ENCODE peak calls at places on chromosomes 1 and 21, in ten cellular contexts. C is PC-3, M is heart right ventricle, U is endodermal cell, Z is WERI-Rb-1, S is A549, G is lower lobe of right lung, V is transverse colon, H is breast epithelium, F is heart left ventricle. P is an unnamed sample.

GRCh38 chr1:175267716-175268416 is 75.3 kb upstream of the KIAA0040 start:
- DNase-seq in F (peak; percentile 64), U (peak; percentile 59), H (no peak), G (no peak), C (peak; percentile 11), V (peak; percentile 33), Z (no peak), M (peak; percentile 83), S (no peak), P (no peak)

GRCh38 chr1:51906306-51907078 is 28.0 kb upstream of the NRDC start:
- DNase-seq in S (no peak), F (no peak), M (no peak), H (no peak), Z (no peak), C (peak; percentile 22), V (no peak), G (no peak), U (no peak), P (no peak)

GRCh38 chr1:210437781-210438180 is 109.1 kb downstream of the HHAT start:
- DNase-seq in M (no peak), G (no peak), F (no peak), V (no peak), H (no peak), Z (no peak), S (no peak), C (no peak), U (no peak), P (no peak)

GRCh38 chr1:32334864-32335618 is 992 bp downstream of the MARCKSL1 start:
- DNase-seq in G (peak; percentile 71), F (peak; percentile 81), H (no peak), S (peak; percentile 26), C (peak; percentile 46), M (no peak), U (peak; percentile 67), Z (peak; percentile 63), V (peak; percentile 65), P (peak; percentile 70)

GRCh38 chr21:42195378-42196031 is 23.4 kb upstream of the ABCG1 start:
- DNase-seq in Z (no peak), F (no peak), U (no peak), G (peak; percentile 84), H (no peak), M (no peak), S (no peak), C (no peak), V (peak; percentile 44), P (no peak)

GRCh38 chr1:236844499-236845271 is 49.6 kb downstream of the MTR start:
- DNase-seq in S (no peak), G (no peak), Z (no peak), V (no peak), U (no peak), M (no peak), F (no peak), C (no peak), H (no peak), P (no peak)

GRCh38 chr1:225892307-225892706 is 3.4 kb upstream of the LEFTY1 start:
- DNase-seq in U (no peak), C (no peak), M (no peak), Z (no peak), S (no peak), G (no peak), H (no peak), V (no peak), F (no peak), P (no peak)

GRCh38 chr1:180540697-180541594 is 17.8 kb upstream of the OVAAL start:
- DNase-seq in G (no peak), C (peak; percentile 37), H (no peak), M (no peak), S (no peak), U (no peak), V (no peak), F (no peak), Z (no peak), P (no peak)

GRCh38 chr1:117060441-117061317 is 553 bp downstream of the TTF2 start:
- DNase-seq in G (no peak), Z (no peak), H (no peak), M (no peak), F (no peak), U (no peak), V (peak; percentile 34), S (peak; percentile 52), C (peak; percentile 51), P (no peak)

GRCh38 chr1:177585492-177586220 is 384.2 kb downstream of the SEC16B start:
- DNase-seq in V (peak; percentile 66), F (no peak), U (no peak), Z (no peak), S (no peak), H (peak; percentile 57), C (peak; percentile 87), M (no peak), G (peak; percentile 52), P (no peak)

GRCh38 chr1:233379869-233380438 is 52.4 kb downstream of the MAP3K21 start:
- DNase-seq in F (no peak), Z (no peak), G (no peak), H (no peak), V (no peak), U (no peak), S (no peak), C (no peak), M (no peak), P (no peak)

GRCh38 chr1:44803062-44803311 is 2.8 kb downstream of the PLK3 start:
- DNase-seq in H (peak; percentile 45), G (no peak), C (no peak), M (no peak), F (no peak), V (no peak), U (no peak), S (no peak), Z (no peak), P (no peak)

GRCh38 chr1:44802306-44803061 is 2.3 kb downstream of the PLK3 start:
- DNase-seq in U (peak; percentile 51), Z (peak; percentile 50), S (no peak), H (peak; percentile 34), V (no peak), F (peak; percentile 51), G (peak; percentile 50), M (no peak), C (no peak), P (peak; percentile 54)

GRCh38 chr1:44801491-44802305 is 1.5 kb downstream of the PLK3 start:
- DNase-seq in C (no peak), Z (peak; percentile 60), U (no peak), H (peak; percentile 50), V (peak; percentile 17), M (no peak), F (peak; percentile 67), S (no peak), G (peak; percentile 54), P (peak; percentile 36)

GRCh38 chr1:44805311-44806024 is 1.7 kb downstream of the DYNLT4 start:
- DNase-seq in V (no peak), Z (no peak), G (peak; percentile 41), S (no peak), U (peak; percentile 52), M (no peak), H (peak; percentile 39), F (peak; percentile 56), C (no peak), P (no peak)

GRCh38 chr1:44803312-44804095 is 3.3 kb downstream of the PLK3 start:
- DNase-seq in V (no peak), C (no peak), H (peak; percentile 40), F (peak; percentile 33), M (no peak), S (no peak), U (peak; percentile 39), Z (no peak), G (peak; percentile 45), P (peak; percentile 62)
- H3K4me3 ChIP-seq in V (no peak overlapping the region), C (no peak overlapping the region), H (no peak overlapping the region), F (no peak overlapping the region), M (no peak overlapping the region), S (no peak overlapping the region), U (no peak overlapping the region), Z (no peak overlapping the region), G (no peak overlapping the region), P (no peak overlapping the region)

GRCh38 chr1:21633141-21633755 is 35.9 kb downstream of the RAP1GAP start:
- DNase-seq in F (no peak), S (no peak), M (no peak), H (no peak), C (no peak), G (no peak), Z (no peak), U (no peak), V (no peak), P (no peak)
- TF ChIP-seq CTCF in F (no peak), S (no peak), M (no peak), H (no peak), C (no peak), G (no peak), Z (no peak), U (no peak), V (no peak), P (no peak)

GRCh38 chr1:40783001-40783905 is at the start of gene KCNQ4:
- DNase-seq in C (peak; percentile 46), U (peak; percentile 90), H (peak; percentile 62), F (peak; percentile 80), M (peak; percentile 54), V (peak; percentile 70), S (no peak), G (peak; percentile 69), Z (peak; percentile 46), P (peak; percentile 53)
- H3K27ac ChIP-seq in C (no peak within 1 kb of the TSS), U (no peak within 1 kb of the TSS), H (peak within 1 kb of the TSS; percentile 64), F (peak within 1 kb of the TSS; percentile 13), M (no peak within 1 kb of the TSS), V (peak within 1 kb of the TSS; percentile 83), S (peak within 1 kb of the TSS; percentile 59), G (no peak within 1 kb of the TSS), Z (no peak within 1 kb of the TSS), P (no peak within 1 kb of the TSS)

GRCh38 chr1:3463013-3463385 is 8.5 kb downstream of the ARHGEF16 start:
- DNase-seq in C (no peak), M (no peak), H (no peak), V (peak; percentile 6), Z (no peak), G (peak; percentile 41), S (no peak), F (no peak), U (no peak), P (no peak)
- H3K4me3 ChIP-seq in C (no peak overlapping the region), M (no peak overlapping the region), H (no peak overlapping the region), V (no peak overlapping the region), Z (no peak overlapping the region), G (no peak overlapping the region), S (no peak overlapping the region), F (no peak overlapping the region), U (no peak overlapping the region), P (no peak overlapping the region)